ENCODE peak calls at places on chromosomes 5 and 9, in six cellular contexts. One of them, this sample, is unnamed. For H3K4me1, the result is how much of the 10 kb centered on the place peaks cover.

GRCh38 chr5:93423333-93423714 is 157.7 kb downstream of the NR2F1-AS1 start:
- DNase-seq in IMR-90: no peak
- DNase-seq in prostate gland: no peak
- DNase-seq in heart left ventricle: no peak
- DNase-seq in A549: no peak
- DNase-seq in esophagus squamous epithelium: no peak
- DNase-seq in this sample: no peak

GRCh38 chr9:101477736-101478135 is 42.2 kb upstream of the ALDOB start:
- DNase-seq in A549: no peak
- DNase-seq in heart left ventricle: no peak
- DNase-seq in prostate gland: no peak
- DNase-seq in esophagus squamous epithelium: no peak
- DNase-seq in IMR-90: peak
- DNase-seq in this sample: no peak

GRCh38 chr5:68458416-68458815 is 242.9 kb downstream of the PIK3R1 start:
- DNase-seq in esophagus squamous epithelium: no peak
- DNase-seq in IMR-90: no peak
- DNase-seq in heart left ventricle: no peak
- DNase-seq in prostate gland: no peak
- DNase-seq in A549: no peak
- DNase-seq in this sample: no peak

GRCh38 chr5:10894445-10895054 is 133.5 kb upstream of the DAP start:
- DNase-seq in A549: no peak
- DNase-seq in prostate gland: no peak
- DNase-seq in heart left ventricle: no peak
- DNase-seq in IMR-90: no peak
- DNase-seq in esophagus squamous epithelium: no peak
- DNase-seq in this sample: no peak

GRCh38 chr9:133506653-133507038 is 18.1 kb downstream of the MYMK start:
- DNase-seq in heart left ventricle: peak
- DNase-seq in prostate gland: no peak
- DNase-seq in IMR-90: peak
- DNase-seq in esophagus squamous epithelium: no peak
- DNase-seq in A549: peak
- DNase-seq in this sample: no peak

GRCh38 chr5:62896121-62896893 is 317.7 kb downstream of the LRRC70 start:
- DNase-seq in esophagus squamous epithelium: no peak
- DNase-seq in IMR-90: no peak
- DNase-seq in prostate gland: no peak
- DNase-seq in A549: no peak
- DNase-seq in heart left ventricle: no peak
- DNase-seq in this sample: peak

GRCh38 chr5:57102905-57103255 is 71.0 kb upstream of the GPBP1 start:
- DNase-seq in esophagus squamous epithelium: no peak
- DNase-seq in prostate gland: no peak
- DNase-seq in IMR-90: no peak
- DNase-seq in heart left ventricle: no peak
- DNase-seq in A549: peak
- DNase-seq in this sample: no peak

GRCh38 chr5:95631265-95631957 is 11.5 kb downstream of the GPR150 start:
- DNase-seq in IMR-90: peak
- DNase-seq in A549: no peak
- DNase-seq in prostate gland: no peak
- DNase-seq in heart left ventricle: no peak
- DNase-seq in esophagus squamous epithelium: no peak
- DNase-seq in this sample: no peak

GRCh38 chr9:38720083-38720755 is at the start of gene FAM240B:
- DNase-seq in A549: no peak
- DNase-seq in IMR-90: no peak
- DNase-seq in heart left ventricle: no peak
- DNase-seq in esophagus squamous epithelium: no peak
- DNase-seq in prostate gland: no peak
- DNase-seq in this sample: no peak

GRCh38 chr5:16741007-16741406 is 124.2 kb upstream of the RETREG1 start:
- DNase-seq in heart left ventricle: no peak
- DNase-seq in esophagus squamous epithelium: no peak
- DNase-seq in prostate gland: peak
- DNase-seq in IMR-90: peak
- DNase-seq in A549: no peak
- DNase-seq in this sample: no peak

GRCh38 chr5:33488558-33489355 is 48.0 kb downstream of the TARS1 start:
- DNase-seq in heart left ventricle: no peak
- DNase-seq in esophagus squamous epithelium: no peak
- DNase-seq in prostate gland: no peak
- DNase-seq in IMR-90: no peak
- DNase-seq in A549: no peak
- DNase-seq in this sample: no peak

GRCh38 chr9:84343111-84343521 is 2.6 kb upstream of the SLC28A3 start:
- DNase-seq in IMR-90: peak
- DNase-seq in esophagus squamous epithelium: no peak
- DNase-seq in heart left ventricle: no peak
- DNase-seq in prostate gland: no peak
- DNase-seq in A549: no peak
- DNase-seq in this sample: no peak

GRCh38 chr9:82333671-82334070 is 345.1 kb downstream of the SPATA31D1 start:
- DNase-seq in IMR-90: peak
- DNase-seq in heart left ventricle: no peak
- DNase-seq in prostate gland: no peak
- DNase-seq in esophagus squamous epithelium: no peak
- DNase-seq in A549: no peak
- DNase-seq in this sample: no peak

GRCh38 chr5:81850932-81851331 is 100.0 kb upstream of the SSBP2 start:
- DNase-seq in IMR-90: no peak
- DNase-seq in heart left ventricle: no peak
- DNase-seq in prostate gland: no peak
- DNase-seq in esophagus squamous epithelium: no peak
- DNase-seq in A549: no peak
- DNase-seq in this sample: no peak

GRCh38 chr5:125411163-125412050 is 665.0 kb upstream of the ZNF608 start:
- DNase-seq in heart left ventricle: no peak
- DNase-seq in prostate gland: peak
- DNase-seq in IMR-90: peak
- DNase-seq in esophagus squamous epithelium: no peak
- DNase-seq in A549: no peak
- DNase-seq in this sample: no peak

GRCh38 chr9:69955536-69956355 is 87.9 kb upstream of the MAMDC2 start:
- DNase-seq in esophagus squamous epithelium: no peak
- DNase-seq in prostate gland: no peak
- DNase-seq in heart left ventricle: no peak
- DNase-seq in A549: no peak
- DNase-seq in IMR-90: no peak
- DNase-seq in this sample: no peak

DNA sequence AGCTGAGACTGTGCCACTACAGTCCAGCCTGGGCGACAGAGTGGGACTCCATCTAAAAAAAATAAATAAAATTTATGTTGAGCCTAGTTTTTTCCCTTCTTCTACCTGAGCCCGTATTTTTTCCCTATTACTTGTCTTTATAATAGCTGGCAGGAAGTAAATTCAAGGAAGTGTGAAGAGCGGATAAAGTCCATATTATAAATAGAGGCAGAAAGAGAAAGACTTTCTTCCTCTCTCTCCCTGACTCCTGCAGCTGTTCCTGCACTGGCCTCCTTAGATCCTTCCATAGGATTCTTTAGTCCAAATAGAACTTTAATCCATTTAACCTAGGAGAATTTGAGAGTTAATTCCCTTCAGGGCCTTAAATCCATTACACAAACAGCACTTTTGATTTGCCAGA is 10.3 kb upstream of the ERBIN start:
- DNase-seq in IMR-90: no peak
- DNase-seq in prostate gland: no peak
- DNase-seq in A549: no peak
- DNase-seq in heart left ventricle: no peak
- DNase-seq in esophagus squamous epithelium: no peak
- DNase-seq in this sample: no peak
- H3K27ac ChIP-seq in IMR-90: no peak
- H3K27ac ChIP-seq in prostate gland: no peak
- H3K27ac ChIP-seq in A549: no peak
- H3K27ac ChIP-seq in heart left ventricle: no peak
- H3K27ac ChIP-seq in esophagus squamous epithelium: no peak
- H3K27ac ChIP-seq in this sample: no peak

GRCh38 chr9:33289936-33290246 is 425 bp upstream of the NFX1 start:
- DNase-seq in A549: no peak
- DNase-seq in prostate gland: no peak
- DNase-seq in IMR-90: no peak
- DNase-seq in heart left ventricle: no peak
- DNase-seq in esophagus squamous epithelium: no peak
- DNase-seq in this sample: no peak

GRCh38 chr9:33290994-33291397 is 680 bp downstream of the NFX1 start:
- DNase-seq in A549: no peak
- DNase-seq in prostate gland: no peak
- DNase-seq in esophagus squamous epithelium: no peak
- DNase-seq in heart left ventricle: no peak
- DNase-seq in IMR-90: peak
- DNase-seq in this sample: no peak

GRCh38 chr9:33289501-33289900 is 815 bp upstream of the NFX1 start:
- DNase-seq in esophagus squamous epithelium: no peak
- DNase-seq in heart left ventricle: no peak
- DNase-seq in A549: no peak
- DNase-seq in prostate gland: no peak
- DNase-seq in IMR-90: no peak
- DNase-seq in this sample: peak

GRCh38 chr9:33288828-33289483 is 1.4 kb upstream of the NFX1 start:
- DNase-seq in prostate gland: no peak
- DNase-seq in IMR-90: no peak
- DNase-seq in A549: no peak
- DNase-seq in esophagus squamous epithelium: no peak
- DNase-seq in heart left ventricle: peak
- DNase-seq in this sample: peak

GRCh38 chr9:33290247-33290993 is at the start of gene NFX1:
- DNase-seq in heart left ventricle: peak
- DNase-seq in A549: peak
- DNase-seq in IMR-90: peak
- DNase-seq in prostate gland: peak
- DNase-seq in esophagus squamous epithelium: peak
- DNase-seq in this sample: peak
- TF ChIP-seq POLR2A in heart left ventricle: peak
- TF ChIP-seq POLR2A in A549: peak
- TF ChIP-seq POLR2A in IMR-90: peak
- TF ChIP-seq POLR2A in prostate gland: peak
- TF ChIP-seq POLR2A in esophagus squamous epithelium: peak
- TF ChIP-seq POLR2A in this sample: peak

GRCh38 chr5:67181648-67182218 is 14.9 kb downstream of the CD180 start:
- DNase-seq in IMR-90: no peak
- DNase-seq in A549: no peak
- DNase-seq in prostate gland: no peak
- DNase-seq in heart left ventricle: no peak
- DNase-seq in esophagus squamous epithelium: no peak
- DNase-seq in this sample: no peak
- H3K4me1 ChIP-seq in IMR-90: under half
- H3K4me1 ChIP-seq in A549: under half
- H3K4me1 ChIP-seq in prostate gland: under half
- H3K4me1 ChIP-seq in heart left ventricle: under half
- H3K4me1 ChIP-seq in esophagus squamous epithelium: under half
- H3K4me1 ChIP-seq in this sample: under half

GRCh38 chr9:131111854-131112311 is 13.5 kb upstream of the NUP214 start:
- DNase-seq in A549: no peak
- DNase-seq in prostate gland: no peak
- DNase-seq in IMR-90: no peak
- DNase-seq in heart left ventricle: no peak
- DNase-seq in esophagus squamous epithelium: no peak
- DNase-seq in this sample: peak
- H3K27ac ChIP-seq in A549: no peak
- H3K27ac ChIP-seq in prostate gland: no peak
- H3K27ac ChIP-seq in IMR-90: no peak
- H3K27ac ChIP-seq in heart left ventricle: no peak
- H3K27ac ChIP-seq in esophagus squamous epithelium: no peak
- H3K27ac ChIP-seq in this sample: no peak

DNA sequence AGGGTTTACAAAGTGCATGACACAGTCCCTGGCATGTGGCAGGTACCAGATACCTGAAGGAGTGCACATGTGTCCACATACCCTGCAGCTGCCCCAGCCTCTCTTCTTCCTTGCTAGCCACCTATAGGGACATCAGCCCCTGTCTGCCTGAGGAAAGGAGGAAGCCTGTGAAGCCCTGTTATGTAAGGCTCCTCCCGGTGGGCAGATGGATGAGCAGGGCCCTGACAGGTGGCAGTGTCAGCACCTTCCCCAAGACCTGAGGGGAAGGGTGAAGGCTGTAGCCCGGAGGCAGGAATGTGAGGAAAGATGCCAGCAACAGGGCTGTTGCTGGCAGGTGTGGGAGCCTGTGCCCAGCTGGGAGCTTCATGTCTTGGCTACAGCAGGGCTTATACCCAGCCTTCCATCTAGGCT is 21.7 kb downstream of the TCF7 start:
- DNase-seq in esophagus squamous epithelium: no peak
- DNase-seq in A549: no peak
- DNase-seq in IMR-90: no peak
- DNase-seq in prostate gland: no peak
- DNase-seq in heart left ventricle: no peak
- DNase-seq in this sample: peak
- TF ChIP-seq POLR2A in esophagus squamous epithelium: no peak
- TF ChIP-seq POLR2A in A549: no peak
- TF ChIP-seq POLR2A in IMR-90: no peak
- TF ChIP-seq POLR2A in prostate gland: no peak
- TF ChIP-seq POLR2A in heart left ventricle: no peak
- TF ChIP-seq POLR2A in this sample: no peak

GRCh38 chr9:121292051-121292450 is 24.1 kb downstream of the GSN start:
- DNase-seq in A549: no peak
- DNase-seq in esophagus squamous epithelium: no peak
- DNase-seq in heart left ventricle: peak
- DNase-seq in prostate gland: no peak
- DNase-seq in IMR-90: no peak
- DNase-seq in this sample: no peak

GRCh38 chr9:121288557-121288873 is 20.6 kb downstream of the GSN start:
- DNase-seq in A549: no peak
- DNase-seq in IMR-90: no peak
- DNase-seq in heart left ventricle: no peak
- DNase-seq in prostate gland: no peak
- DNase-seq in esophagus squamous epithelium: no peak
- DNase-seq in this sample: no peak

GRCh38 chr9:121286973-121287721 is 19.2 kb downstream of the GSN start:
- DNase-seq in heart left ventricle: peak
- DNase-seq in esophagus squamous epithelium: peak
- DNase-seq in A549: peak
- DNase-seq in prostate gland: peak
- DNase-seq in IMR-90: peak
- DNase-seq in this sample: no peak

GRCh38 chr9:121288874-121289553 is 21.1 kb downstream of the GSN start:
- DNase-seq in IMR-90: peak
- DNase-seq in prostate gland: peak
- DNase-seq in heart left ventricle: peak
- DNase-seq in esophagus squamous epithelium: no peak
- DNase-seq in A549: peak
- DNase-seq in this sample: peak

GRCh38 chr9:121289554-121290370 is 21.8 kb downstream of the GSN start:
- DNase-seq in prostate gland: no peak
- DNase-seq in heart left ventricle: no peak
- DNase-seq in IMR-90: no peak
- DNase-seq in A549: no peak
- DNase-seq in esophagus squamous epithelium: no peak
- DNase-seq in this sample: peak
- H3K4me1 ChIP-seq in prostate gland: under half
- H3K4me1 ChIP-seq in heart left ventricle: half or more
- H3K4me1 ChIP-seq in IMR-90: under half
- H3K4me1 ChIP-seq in A549: under half
- H3K4me1 ChIP-seq in esophagus squamous epithelium: half or more
- H3K4me1 ChIP-seq in this sample: under half